ENCODE peak calls at places on chromosomes 4 and X, in five cellular contexts. E, U, W, R and Q are unnamed samples.

GRCh38 chr4:56757270-56757746 is 64.2 kb downstream of the SPINK2 start:
- DNase-seq in U (no peak), W (no peak), R (no peak), E (no peak), Q (no peak)

GRCh38 chr4:140195806-140196205 is 41.8 kb upstream of the MAML3 start:
- DNase-seq in E (no peak), U (peak; percentile 35), R (no peak), W (no peak), Q (peak; percentile 23)

GRCh38 chr4:181578911-181579310 is 664.3 kb upstream of the TENM3 start:
- DNase-seq in U (no peak), E (no peak), W (no peak), R (no peak), Q (no peak)

GRCh38 chr4:1593038-1593417 is 91.1 kb downstream of the FAM53A start:
- DNase-seq in E (no peak), R (no peak), W (no peak), U (no peak), Q (no peak)

GRCh38 chr4:952881-953573 is 20.3 kb downstream of the DGKQ start:
- DNase-seq in E (peak; percentile 17), U (no peak), W (no peak), R (no peak), Q (no peak)

GRCh38 chr4:81631958-81632439 is 160.3 kb upstream of the RASGEF1B start:
- DNase-seq in U (no peak), E (no peak), R (no peak), W (no peak), Q (no peak)

GRCh38 chrX:32408389-32408788 is 803.0 kb downstream of the DMD start:
- DNase-seq in W (no peak), E (peak; percentile 0), U (peak; percentile 3), R (no peak), Q (peak; percentile 48)

GRCh38 chr4:25821899-25822298 is 40.9 kb downstream of the SEL1L3 start:
- DNase-seq in W (no peak), E (no peak), R (no peak), U (no peak), Q (no peak)

GRCh38 chrX:24347871-24348270 is 12.6 kb upstream of the SUPT20HL1 start:
- DNase-seq in W (no peak), U (peak; percentile 2), R (no peak), E (no peak), Q (no peak)

GRCh38 chrX:107978707-107979307 is 3.4 kb downstream of the TEX13B start:
- DNase-seq in U (peak; percentile 29), W (no peak), E (peak; percentile 11), R (peak; percentile 12), Q (no peak)

GRCh38 chrX:103211012-103211715 is 3.7 kb upstream of the BEX4 start:
- DNase-seq in W (no peak), U (peak; percentile 81), E (peak; percentile 60), R (peak; percentile 10), Q (no peak)

GRCh38 chrX:49043987-49044281 is 777 bp upstream of the TFE3 start:
- DNase-seq in R (no peak), U (no peak), E (no peak), W (no peak), Q (no peak)

GRCh38 chrX:68045008-68045577 is 388.2 kb downstream of the OPHN1 start:
- DNase-seq in W (no peak), U (no peak), E (no peak), R (no peak), Q (no peak)

GRCh38 chrX:389021-389441 is 2.3 kb upstream of the PPP2R3B start:
- DNase-seq in W (no peak), R (no peak), U (no peak), E (no peak), Q (no peak)

GRCh38 chr4:124526760-124527159 is 185.8 kb downstream of the ANKRD50 start:
- DNase-seq in U (no peak), R (no peak), W (no peak), E (no peak), Q (no peak)

GRCh38 chr4:102234243-102234838 is 110.9 kb downstream of the SLC39A8 start:
- DNase-seq in W (no peak), E (no peak), U (no peak), R (no peak), Q (no peak)

GRCh38 chrX:52979993-52980392 is 21.7 kb upstream of the FAM156A start:
- DNase-seq in U (no peak), W (no peak), R (no peak), E (no peak), Q (no peak)

GRCh38 chrX:134669378-134670098 is 11.3 kb upstream of the PLAC1 start:
- DNase-seq in W (no peak), U (no peak), R (no peak), E (peak; percentile 23), Q (peak; percentile 35)
- TF ChIP-seq JUND in W (no peak), U (no peak), R (no peak), E (peak; percentile 86), Q (no peak)

DNA sequence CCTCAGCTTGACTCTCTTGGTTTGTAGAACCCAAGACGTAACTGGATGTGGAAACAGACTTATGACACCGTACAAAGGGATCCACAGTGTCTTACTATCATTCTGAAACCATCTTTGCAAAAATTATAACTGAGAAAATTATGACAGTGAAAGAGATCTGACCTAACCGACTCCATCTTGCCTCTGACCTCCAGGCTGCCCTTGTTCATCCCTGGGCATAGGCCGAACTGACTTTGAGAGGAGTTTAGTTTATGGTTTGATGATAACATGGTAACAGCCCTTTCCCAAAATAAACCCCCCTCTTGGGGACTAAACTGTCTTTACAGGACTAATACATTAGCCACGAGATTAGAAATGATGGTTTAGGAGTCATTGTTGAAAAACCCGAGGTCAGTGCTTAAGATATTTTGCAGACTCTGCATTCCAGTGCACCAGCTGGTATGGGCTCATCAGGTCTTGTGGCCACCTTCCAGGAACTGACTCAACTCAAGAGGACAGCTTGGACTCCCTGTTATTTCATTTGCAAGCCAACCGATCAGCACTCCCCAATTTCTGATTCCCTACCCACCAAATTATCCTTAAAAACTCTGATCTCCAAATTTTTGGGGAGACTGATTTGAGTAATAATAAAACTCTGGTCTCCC is 49.6 kb downstream of the CASP3 start:
- DNase-seq in E (no peak), W (no peak), U (no peak), R (no peak), Q (no peak)
- TF ChIP-seq JUND in E (no peak), W (no peak), U (no peak), R (no peak), Q (no peak)

DNA sequence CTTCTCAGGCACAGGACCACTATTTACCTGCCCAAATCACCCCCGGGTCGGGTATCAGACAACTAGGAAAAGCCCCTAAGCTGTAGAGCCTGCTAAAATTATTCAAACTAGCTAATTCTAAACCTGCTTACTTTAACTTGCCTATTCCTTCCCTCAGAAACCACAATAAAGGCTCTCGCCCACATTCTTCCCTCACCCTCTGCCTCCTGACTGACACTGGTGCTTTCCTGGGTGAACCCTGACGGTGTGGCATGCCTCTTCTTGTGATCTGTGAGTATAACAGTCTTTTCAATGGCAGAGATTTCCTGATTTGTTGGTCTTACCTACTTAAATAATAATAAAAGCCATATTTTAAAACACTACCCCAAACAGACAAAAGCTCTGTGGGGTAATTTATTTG is 242.1 kb upstream of the ZCCHC13 start:
- DNase-seq in E (no peak), R (no peak), W (no peak), U (no peak), Q (no peak)
- TF ChIP-seq JUND in E (no peak), R (no peak), W (no peak), U (no peak), Q (no peak)

GRCh38 chr4:77073106-77073858 is 2.5 kb downstream of the CCNI start:
- DNase-seq in W (no peak), U (no peak), R (no peak), E (no peak), Q (no peak)
- TF ChIP-seq JUND in W (no peak), U (no peak), R (no peak), E (no peak), Q (no peak)

DNA sequence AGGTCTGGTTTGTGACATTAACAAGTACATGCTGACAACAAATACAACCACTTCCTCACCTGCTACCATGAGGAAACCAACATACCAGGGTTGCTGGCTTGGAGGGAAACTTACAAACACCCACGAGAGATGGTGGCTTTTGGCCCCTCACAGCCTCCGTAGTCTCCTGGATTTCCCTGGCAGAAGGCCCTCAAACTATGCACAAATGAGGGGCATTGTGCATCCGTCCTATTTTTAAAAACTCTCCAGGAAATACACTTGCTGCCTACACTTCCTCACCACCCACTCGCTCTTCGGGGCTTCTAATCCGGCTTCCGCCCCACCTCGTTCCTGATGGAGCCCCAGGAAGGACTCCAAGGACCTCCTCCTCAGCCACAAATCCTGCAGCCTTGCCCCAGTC is 355.0 kb upstream of the GATB start:
- DNase-seq in U (no peak), W (no peak), R (no peak), E (no peak), Q (no peak)
- TF ChIP-seq JUND in U (no peak), W (no peak), R (no peak), E (no peak), Q (no peak)